ENCODE peak calls at places on chromosomes 5 and 9, in five cellular contexts. A, C, V, B and M are unnamed samples.

GRCh38 chr5:143501176-143501840 is 97.8 kb upstream of the NR3C1 start:
- DNase-seq in B (no peak), V (no peak), A (no peak), C (no peak), M (no peak)

GRCh38 chr9:68685770-68686169 is 19.3 kb upstream of the PIP5K1B start:
- DNase-seq in C (no peak), A (peak), V (peak), B (peak), M (peak)

GRCh38 chr9:112180387-112180881 is 5.3 kb upstream of the SUSD1 start:
- DNase-seq in A (no peak), B (peak), V (peak), C (no peak), M (no peak)

GRCh38 chr5:141135030-141135717 is at the start of gene PCDHB5:
- DNase-seq in B (no peak), C (no peak), A (peak), V (no peak), M (no peak)

GRCh38 chr5:128905225-128906110 is 59.8 kb upstream of the SLC27A6 start:
- DNase-seq in C (no peak), V (peak), A (peak), B (peak), M (no peak)

GRCh38 chr5:1685076-1685475 is 114.6 kb downstream of the MRPL36 start:
- DNase-seq in B (no peak), C (no peak), A (no peak), V (no peak), M (no peak)

GRCh38 chr5:147805030-147805454 is 22.5 kb upstream of the JAKMIP2 start:
- DNase-seq in C (no peak), A (no peak), B (peak), V (peak), M (no peak)

GRCh38 chr5:169423580-169424278 is 122.8 kb upstream of the SLIT3 start:
- DNase-seq in A (no peak), V (no peak), C (no peak), B (no peak), M (no peak)

GRCh38 chr5:179923422-179923821 is 15.7 kb upstream of the TBC1D9B start:
- DNase-seq in B (peak), V (no peak), C (no peak), A (no peak), M (no peak)

GRCh38 chr9:6229604-6230003 is 14.0 kb downstream of the IL33 start:
- DNase-seq in B (no peak), C (no peak), A (no peak), V (no peak), M (no peak)

GRCh38 chr5:1765141-1765879 is 34.3 kb downstream of the MRPL36 start:
- DNase-seq in V (no peak), B (peak), A (peak), C (no peak), M (no peak)

GRCh38 chr5:90939208-90939607 is 380.6 kb downstream of the ADGRV1 start:
- DNase-seq in C (no peak), B (no peak), A (no peak), V (no peak), M (no peak)

GRCh38 chr5:74587895-74588294 is 52.6 kb downstream of the ENC1 start:
- DNase-seq in A (no peak), V (no peak), C (no peak), B (no peak), M (no peak)

GRCh38 chr5:175749591-175749990 is 91.7 kb downstream of the HRH2 start:
- DNase-seq in V (no peak), C (no peak), A (no peak), B (no peak), M (no peak)

GRCh38 chr5:115815693-115816225 is 700 bp downstream of the CDO1 start:
- DNase-seq in A (no peak), C (no peak), V (no peak), B (no peak), M (peak)

GRCh38 chr9:61669352-61669751 is 479.5 kb downstream of the SPATA31A7 start:
- DNase-seq in B (no peak), C (no peak), V (no peak), A (no peak), M (no peak)

GRCh38 chr9:71681708-71682268 is 86.5 kb downstream of the CEMIP2 start:
- DNase-seq in V (no peak), C (no peak), A (no peak), B (no peak), M (no peak)

GRCh38 chr5:6784481-6784880 is 71.2 kb downstream of the TENT4A start:
- DNase-seq in C (no peak), B (no peak), A (no peak), V (no peak), M (no peak)

GRCh38 chr9:88808019-88808656 is 183.1 kb upstream of the S1PR3 start:
- DNase-seq in V (no peak), A (peak), C (no peak), B (no peak), M (no peak)

GRCh38 chr9:33437235-33437634 is 10.2 kb downstream of the AQP3 start:
- DNase-seq in A (no peak), C (no peak), B (no peak), V (no peak), M (no peak)

GRCh38 chr9:92242115-92242778 is 51.2 kb downstream of the IARS1 start:
- DNase-seq in B (no peak), V (no peak), C (no peak), A (peak), M (no peak)

GRCh38 chr9:93066978-93067603 is 8.6 kb downstream of the SUSD3 start:
- DNase-seq in C (no peak), B (no peak), A (no peak), V (no peak), M (no peak)

GRCh38 chr9:83754383-83754977 is 46.7 kb upstream of the UBQLN1 start:
- DNase-seq in A (no peak), B (peak), V (no peak), C (no peak), M (no peak)

GRCh38 chr5:139295692-139296091 is 2.2 kb downstream of the MATR3 start:
- DNase-seq in V (no peak), A (peak), C (no peak), B (no peak), M (no peak)

GRCh38 chr5:142696379-142696778 is 10.5 kb upstream of the FGF1 start:
- DNase-seq in V (no peak), A (no peak), C (no peak), B (no peak), M (no peak)

GRCh38 chr9:71685394-71685793 is 82.9 kb downstream of the CEMIP2 start:
- DNase-seq in V (no peak), A (no peak), B (peak), C (no peak), M (no peak)

GRCh38 chr5:96893342-96893741 is 17.0 kb downstream of the ERAP2 start:
- DNase-seq in V (no peak), A (no peak), B (no peak), C (no peak), M (no peak)

GRCh38 chr5:166379515-166379914 is 1911.9 kb upstream of the WWC1 start:
- DNase-seq in B (no peak), A (no peak), V (no peak), C (no peak), M (no peak)

GRCh38 chr9:69885474-69885929 is 64.9 kb downstream of the CFAP95 start:
- DNase-seq in B (no peak), V (no peak), C (no peak), A (no peak), M (no peak)

GRCh38 chr5:32027093-32027716 is 146.9 kb downstream of the GOLPH3 start:
- DNase-seq in A (no peak), V (no peak), C (no peak), B (no peak), M (no peak)

GRCh38 chr5:82641362-82641988 is 363.3 kb upstream of the RPS23 start:
- DNase-seq in B (peak), C (no peak), V (no peak), A (peak), M (no peak)

GRCh38 chr9:4674783-4675182 is 4.6 kb upstream of the CDC37L1 start:
- DNase-seq in C (no peak), B (no peak), V (no peak), A (no peak), M (no peak)

GRCh38 chr9:12916037-12916436 is 141.2 kb downstream of the LURAP1L start:
- DNase-seq in A (no peak), B (no peak), V (no peak), C (no peak), M (no peak)

GRCh38 chr5:1480217-1480616 is 35.0 kb upstream of the SLC6A3 start:
- DNase-seq in C (no peak), A (peak), V (no peak), B (no peak), M (no peak)

GRCh38 chr9:37958154-37958553 is 54.2 kb upstream of the SLC25A51 start:
- DNase-seq in B (no peak), V (no peak), A (no peak), C (no peak), M (no peak)

GRCh38 chr5:108216890-108217289 is 165.0 kb downstream of the FBXL17 start:
- DNase-seq in B (no peak), A (no peak), V (no peak), C (no peak), M (no peak)

GRCh38 chr9:100602302-100602930 is 24.5 kb downstream of the CAVIN4 start:
- DNase-seq in V (no peak), A (peak), C (no peak), B (peak), M (no peak)

GRCh38 chr5:962386-962785 is 46.2 kb upstream of the NKD2 start:
- DNase-seq in B (no peak), C (no peak), A (no peak), V (no peak), M (no peak)

GRCh38 chr9:136160321-136160938 is 41.8 kb upstream of the TMEM250 start:
- DNase-seq in B (no peak), C (no peak), A (no peak), V (no peak), M (no peak)